ENCODE peak calls at places on chromosomes 13 and 19, in nine cellular contexts. One of them, this sample, is unnamed. For H3K36me3, the result is how much of the 10 kb centered on the place peaks cover.

GRCh38 chr19:18203408-18203862 is 407 bp downstream of the RAB3A start:
- DNase-seq in psoas muscle: peak
- DNase-seq in bronchial epithelial cell: no peak
- DNase-seq in Panc1: no peak
- DNase-seq in neural progenitor cell: no peak
- DNase-seq in adrenal gland: peak
- DNase-seq in HCT116: no peak
- DNase-seq in left lung: peak
- DNase-seq in heart left ventricle: no peak
- DNase-seq in this sample: no peak

GRCh38 chr13:97114696-97115095 is 107.4 kb upstream of the MBNL2 start:
- DNase-seq in HCT116: no peak
- DNase-seq in heart left ventricle: no peak
- DNase-seq in bronchial epithelial cell: no peak
- DNase-seq in adrenal gland: no peak
- DNase-seq in Panc1: no peak
- DNase-seq in psoas muscle: no peak
- DNase-seq in left lung: no peak
- DNase-seq in neural progenitor cell: peak
- DNase-seq in this sample: no peak

GRCh38 chr19:35629332-35629633 is 447 bp downstream of the RBM42 start:
- DNase-seq in left lung: no peak
- DNase-seq in neural progenitor cell: no peak
- DNase-seq in adrenal gland: no peak
- DNase-seq in psoas muscle: no peak
- DNase-seq in heart left ventricle: no peak
- DNase-seq in Panc1: no peak
- DNase-seq in bronchial epithelial cell: no peak
- DNase-seq in HCT116: no peak
- DNase-seq in this sample: no peak

GRCh38 chr19:51688665-51689571 is 4.2 kb upstream of the SPACA6 start:
- DNase-seq in heart left ventricle: peak
- DNase-seq in left lung: peak
- DNase-seq in bronchial epithelial cell: peak
- DNase-seq in adrenal gland: peak
- DNase-seq in psoas muscle: peak
- DNase-seq in Panc1: no peak
- DNase-seq in HCT116: peak
- DNase-seq in neural progenitor cell: peak
- DNase-seq in this sample: peak

GRCh38 chr19:45824041-45824471 is 8.9 kb upstream of the RSPH6A start:
- DNase-seq in neural progenitor cell: no peak
- DNase-seq in bronchial epithelial cell: peak
- DNase-seq in adrenal gland: peak
- DNase-seq in heart left ventricle: peak
- DNase-seq in left lung: no peak
- DNase-seq in Panc1: no peak
- DNase-seq in psoas muscle: peak
- DNase-seq in HCT116: no peak
- DNase-seq in this sample: no peak

GRCh38 chr13:113149711-113150544 is 8.5 kb upstream of the PROZ start:
- DNase-seq in HCT116: no peak
- DNase-seq in heart left ventricle: no peak
- DNase-seq in left lung: no peak
- DNase-seq in psoas muscle: no peak
- DNase-seq in adrenal gland: no peak
- DNase-seq in neural progenitor cell: no peak
- DNase-seq in bronchial epithelial cell: no peak
- DNase-seq in Panc1: no peak
- DNase-seq in this sample: no peak

GRCh38 chr13:76848596-76848995 is 37.6 kb downstream of the KCTD12 start:
- DNase-seq in psoas muscle: peak
- DNase-seq in heart left ventricle: no peak
- DNase-seq in Panc1: no peak
- DNase-seq in left lung: no peak
- DNase-seq in neural progenitor cell: no peak
- DNase-seq in bronchial epithelial cell: no peak
- DNase-seq in adrenal gland: no peak
- DNase-seq in HCT116: no peak
- DNase-seq in this sample: no peak

GRCh38 chr13:32080328-32080744 is 48.8 kb downstream of the FRY start:
- DNase-seq in HCT116: no peak
- DNase-seq in adrenal gland: no peak
- DNase-seq in left lung: no peak
- DNase-seq in bronchial epithelial cell: no peak
- DNase-seq in Panc1: no peak
- DNase-seq in psoas muscle: no peak
- DNase-seq in neural progenitor cell: no peak
- DNase-seq in heart left ventricle: no peak
- DNase-seq in this sample: no peak

GRCh38 chr19:49553451-49554271 is 25.9 kb downstream of the RCN3 start:
- DNase-seq in adrenal gland: peak
- DNase-seq in heart left ventricle: no peak
- DNase-seq in psoas muscle: no peak
- DNase-seq in neural progenitor cell: no peak
- DNase-seq in Panc1: no peak
- DNase-seq in bronchial epithelial cell: peak
- DNase-seq in HCT116: no peak
- DNase-seq in left lung: no peak
- DNase-seq in this sample: no peak

GRCh38 chr19:11192957-11193939 is 4.1 kb downstream of the KANK2 start:
- DNase-seq in left lung: no peak
- DNase-seq in neural progenitor cell: no peak
- DNase-seq in bronchial epithelial cell: no peak
- DNase-seq in adrenal gland: no peak
- DNase-seq in psoas muscle: no peak
- DNase-seq in heart left ventricle: no peak
- DNase-seq in HCT116: no peak
- DNase-seq in Panc1: no peak
- DNase-seq in this sample: no peak

GRCh38 chr13:97856001-97856675 is 97.3 kb upstream of the IPO5 start:
- DNase-seq in bronchial epithelial cell: no peak
- DNase-seq in psoas muscle: peak
- DNase-seq in heart left ventricle: peak
- DNase-seq in left lung: no peak
- DNase-seq in Panc1: no peak
- DNase-seq in adrenal gland: peak
- DNase-seq in HCT116: no peak
- DNase-seq in neural progenitor cell: peak
- DNase-seq in this sample: no peak

GRCh38 chr13:98393873-98394272 is 183.0 kb downstream of the STK24 start:
- DNase-seq in Panc1: no peak
- DNase-seq in psoas muscle: peak
- DNase-seq in heart left ventricle: no peak
- DNase-seq in left lung: no peak
- DNase-seq in HCT116: no peak
- DNase-seq in bronchial epithelial cell: no peak
- DNase-seq in neural progenitor cell: no peak
- DNase-seq in adrenal gland: no peak
- DNase-seq in this sample: no peak

GRCh38 chr13:28052945-28053344 is 47.4 kb downstream of the FLT3 start:
- DNase-seq in bronchial epithelial cell: no peak
- DNase-seq in Panc1: no peak
- DNase-seq in neural progenitor cell: no peak
- DNase-seq in adrenal gland: no peak
- DNase-seq in heart left ventricle: no peak
- DNase-seq in HCT116: no peak
- DNase-seq in psoas muscle: no peak
- DNase-seq in left lung: no peak
- DNase-seq in this sample: no peak

GRCh38 chr13:49936943-49937273 is 768 bp upstream of the SPRYD7 start:
- DNase-seq in HCT116: no peak
- DNase-seq in left lung: no peak
- DNase-seq in bronchial epithelial cell: no peak
- DNase-seq in Panc1: no peak
- DNase-seq in psoas muscle: peak
- DNase-seq in heart left ventricle: peak
- DNase-seq in adrenal gland: no peak
- DNase-seq in neural progenitor cell: peak
- DNase-seq in this sample: no peak

GRCh38 chr19:38683393-38684077 is 36.1 kb downstream of the ACTN4 start:
- DNase-seq in psoas muscle: peak
- DNase-seq in Panc1: peak
- DNase-seq in left lung: peak
- DNase-seq in adrenal gland: peak
- DNase-seq in neural progenitor cell: peak
- DNase-seq in bronchial epithelial cell: peak
- DNase-seq in heart left ventricle: no peak
- DNase-seq in HCT116: peak
- DNase-seq in this sample: no peak

GRCh38 chr13:107375701-107376350 is 807.9 kb upstream of the ARGLU1 start:
- DNase-seq in neural progenitor cell: no peak
- DNase-seq in adrenal gland: no peak
- DNase-seq in HCT116: no peak
- DNase-seq in psoas muscle: no peak
- DNase-seq in Panc1: no peak
- DNase-seq in bronchial epithelial cell: no peak
- DNase-seq in heart left ventricle: no peak
- DNase-seq in left lung: no peak
- DNase-seq in this sample: no peak

GRCh38 chr19:1275260-1275975 is at the start of gene FAM174C:
- DNase-seq in heart left ventricle: peak
- DNase-seq in Panc1: no peak
- DNase-seq in HCT116: peak
- DNase-seq in bronchial epithelial cell: peak
- DNase-seq in adrenal gland: peak
- DNase-seq in psoas muscle: peak
- DNase-seq in left lung: peak
- DNase-seq in neural progenitor cell: peak
- DNase-seq in this sample: peak
- H3K36me3 ChIP-seq in heart left ventricle: under half
- H3K36me3 ChIP-seq in Panc1: under half
- H3K36me3 ChIP-seq in HCT116: under half
- H3K36me3 ChIP-seq in bronchial epithelial cell: under half
- H3K36me3 ChIP-seq in adrenal gland: half or more
- H3K36me3 ChIP-seq in psoas muscle: under half
- H3K36me3 ChIP-seq in left lung: under half
- H3K36me3 ChIP-seq in neural progenitor cell: under half
- H3K36me3 ChIP-seq in this sample: under half

GRCh38 chr19:54096642-54097106 is 3.9 kb downstream of the OSCAR start:
- DNase-seq in HCT116: peak
- DNase-seq in psoas muscle: no peak
- DNase-seq in bronchial epithelial cell: peak
- DNase-seq in Panc1: no peak
- DNase-seq in heart left ventricle: peak
- DNase-seq in adrenal gland: no peak
- DNase-seq in left lung: peak
- DNase-seq in neural progenitor cell: peak
- DNase-seq in this sample: no peak
- TF ChIP-seq CTCF in HCT116: no peak
- TF ChIP-seq CTCF in psoas muscle: no peak
- TF ChIP-seq CTCF in bronchial epithelial cell: peak
- TF ChIP-seq CTCF in Panc1: no peak
- TF ChIP-seq CTCF in heart left ventricle: no peak
- TF ChIP-seq CTCF in adrenal gland: no peak
- TF ChIP-seq CTCF in left lung: no peak
- TF ChIP-seq CTCF in neural progenitor cell: peak
- TF ChIP-seq CTCF in this sample: peak

GRCh38 chr13:114268344-114269280 is 12.8 kb upstream of the UPF3A start:
- DNase-seq in HCT116: no peak
- DNase-seq in left lung: no peak
- DNase-seq in psoas muscle: no peak
- DNase-seq in Panc1: no peak
- DNase-seq in bronchial epithelial cell: no peak
- DNase-seq in neural progenitor cell: no peak
- DNase-seq in adrenal gland: no peak
- DNase-seq in heart left ventricle: no peak
- DNase-seq in this sample: no peak
- H3K36me3 ChIP-seq in HCT116: half or more
- H3K36me3 ChIP-seq in left lung: under half
- H3K36me3 ChIP-seq in psoas muscle: under half
- H3K36me3 ChIP-seq in Panc1: under half
- H3K36me3 ChIP-seq in bronchial epithelial cell: under half
- H3K36me3 ChIP-seq in neural progenitor cell: under half
- H3K36me3 ChIP-seq in adrenal gland: half or more
- H3K36me3 ChIP-seq in heart left ventricle: under half
- H3K36me3 ChIP-seq in this sample: under half

GRCh38 chr13:41196011-41196410 is 1.6 kb upstream of the KBTBD7 start:
- DNase-seq in neural progenitor cell: no peak
- DNase-seq in bronchial epithelial cell: no peak
- DNase-seq in psoas muscle: no peak
- DNase-seq in heart left ventricle: no peak
- DNase-seq in adrenal gland: no peak
- DNase-seq in HCT116: no peak
- DNase-seq in Panc1: no peak
- DNase-seq in left lung: no peak
- DNase-seq in this sample: no peak

GRCh38 chr13:41199061-41199460 is 4.7 kb upstream of the KBTBD7 start:
- DNase-seq in left lung: no peak
- DNase-seq in heart left ventricle: no peak
- DNase-seq in HCT116: no peak
- DNase-seq in psoas muscle: no peak
- DNase-seq in adrenal gland: no peak
- DNase-seq in neural progenitor cell: no peak
- DNase-seq in bronchial epithelial cell: no peak
- DNase-seq in Panc1: no peak
- DNase-seq in this sample: no peak

GRCh38 chr13:41196620-41197019 is 2.3 kb upstream of the KBTBD7 start:
- DNase-seq in neural progenitor cell: no peak
- DNase-seq in HCT116: no peak
- DNase-seq in bronchial epithelial cell: peak
- DNase-seq in Panc1: no peak
- DNase-seq in adrenal gland: no peak
- DNase-seq in heart left ventricle: no peak
- DNase-seq in left lung: no peak
- DNase-seq in psoas muscle: no peak
- DNase-seq in this sample: no peak

GRCh38 chr13:41199526-41199925 is 5.2 kb upstream of the KBTBD7 start:
- DNase-seq in bronchial epithelial cell: no peak
- DNase-seq in neural progenitor cell: no peak
- DNase-seq in adrenal gland: no peak
- DNase-seq in Panc1: no peak
- DNase-seq in left lung: no peak
- DNase-seq in psoas muscle: no peak
- DNase-seq in heart left ventricle: no peak
- DNase-seq in HCT116: no peak
- DNase-seq in this sample: no peak

GRCh38 chr13:41200126-41200525 is 5.8 kb upstream of the KBTBD7 start:
- DNase-seq in HCT116: no peak
- DNase-seq in heart left ventricle: no peak
- DNase-seq in psoas muscle: no peak
- DNase-seq in adrenal gland: no peak
- DNase-seq in neural progenitor cell: no peak
- DNase-seq in Panc1: no peak
- DNase-seq in bronchial epithelial cell: no peak
- DNase-seq in left lung: no peak
- DNase-seq in this sample: no peak
- TF ChIP-seq CTCF in HCT116: no peak
- TF ChIP-seq CTCF in heart left ventricle: no peak
- TF ChIP-seq CTCF in psoas muscle: no peak
- TF ChIP-seq CTCF in adrenal gland: no peak
- TF ChIP-seq CTCF in neural progenitor cell: no peak
- TF ChIP-seq CTCF in Panc1: no peak
- TF ChIP-seq CTCF in bronchial epithelial cell: no peak
- TF ChIP-seq CTCF in left lung: no peak
- TF ChIP-seq CTCF in this sample: peak

This sample was measured in BJ.